ENCODE peak calls at places on chromosome 11, in seven cellular contexts. One of them, this sample, is unnamed.

GRCh38 chr11:93887111-93887510 is 36.7 kb upstream of the VSTM5 start:
- DNase-seq in dorsolateral prefrontal cortex: no peak
- DNase-seq in ascending aorta: no peak
- DNase-seq in HFFc6: no peak
- DNase-seq in lower leg skin: no peak
- DNase-seq in MM.1S: no peak
- DNase-seq in brain microvascular endothelial cell: no peak
- DNase-seq in this sample: no peak

GRCh38 chr11:77188912-77189491 is 61.0 kb downstream of the MYO7A start:
- DNase-seq in dorsolateral prefrontal cortex: no peak
- DNase-seq in brain microvascular endothelial cell: no peak
- DNase-seq in MM.1S: no peak
- DNase-seq in lower leg skin: no peak
- DNase-seq in HFFc6: no peak
- DNase-seq in ascending aorta: no peak
- DNase-seq in this sample: no peak

GRCh38 chr11:46826310-46827044 is 19.6 kb downstream of the CKAP5 start:
- DNase-seq in MM.1S: peak; percentile 48
- DNase-seq in brain microvascular endothelial cell: peak; percentile 68
- DNase-seq in lower leg skin: peak; percentile 96
- DNase-seq in HFFc6: peak; percentile 60
- DNase-seq in ascending aorta: peak; percentile 47
- DNase-seq in dorsolateral prefrontal cortex: peak; percentile 89
- DNase-seq in this sample: peak; percentile 84

GRCh38 chr11:3022300-3022967 is 30.3 kb upstream of the NAP1L4 start:
- DNase-seq in MM.1S: no peak
- DNase-seq in dorsolateral prefrontal cortex: no peak
- DNase-seq in lower leg skin: no peak
- DNase-seq in HFFc6: peak; percentile 58
- DNase-seq in ascending aorta: no peak
- DNase-seq in brain microvascular endothelial cell: peak; percentile 66
- DNase-seq in this sample: no peak

GRCh38 chr11:120179071-120179672 is 31.7 kb upstream of the OAF start:
- DNase-seq in HFFc6: no peak
- DNase-seq in brain microvascular endothelial cell: no peak
- DNase-seq in MM.1S: no peak
- DNase-seq in dorsolateral prefrontal cortex: no peak
- DNase-seq in ascending aorta: no peak
- DNase-seq in lower leg skin: peak; percentile 72
- DNase-seq in this sample: no peak

GRCh38 chr11:117095301-117096139 is 2.7 kb downstream of the SIK3 start:
- DNase-seq in brain microvascular endothelial cell: no peak
- DNase-seq in ascending aorta: no peak
- DNase-seq in lower leg skin: no peak
- DNase-seq in HFFc6: peak; percentile 87
- DNase-seq in MM.1S: no peak
- DNase-seq in dorsolateral prefrontal cortex: no peak
- DNase-seq in this sample: no peak

GRCh38 chr11:7019500-7020182 is 505 bp downstream of the ZNF214 start:
- DNase-seq in dorsolateral prefrontal cortex: peak; percentile 38
- DNase-seq in lower leg skin: no peak
- DNase-seq in MM.1S: no peak
- DNase-seq in HFFc6: no peak
- DNase-seq in brain microvascular endothelial cell: peak; percentile 5
- DNase-seq in ascending aorta: no peak
- DNase-seq in this sample: peak; percentile 10

GRCh38 chr11:4607111-4607510 is 920 bp downstream of the TRIM68 start:
- DNase-seq in lower leg skin: no peak
- DNase-seq in MM.1S: no peak
- DNase-seq in HFFc6: no peak
- DNase-seq in dorsolateral prefrontal cortex: no peak
- DNase-seq in ascending aorta: no peak
- DNase-seq in brain microvascular endothelial cell: no peak
- DNase-seq in this sample: no peak

GRCh38 chr11:47523491-47524199 is 29.3 kb downstream of the CELF1 start:
- DNase-seq in ascending aorta: no peak
- DNase-seq in HFFc6: peak; percentile 76
- DNase-seq in dorsolateral prefrontal cortex: no peak
- DNase-seq in MM.1S: peak; percentile 43
- DNase-seq in brain microvascular endothelial cell: peak; percentile 83
- DNase-seq in lower leg skin: no peak
- DNase-seq in this sample: peak; percentile 48

GRCh38 chr11:29518389-29519174 is 498.2 kb downstream of the KCNA4 start:
- DNase-seq in dorsolateral prefrontal cortex: no peak
- DNase-seq in HFFc6: no peak
- DNase-seq in MM.1S: peak; percentile 14
- DNase-seq in brain microvascular endothelial cell: no peak
- DNase-seq in lower leg skin: no peak
- DNase-seq in ascending aorta: no peak
- DNase-seq in this sample: no peak

GRCh38 chr11:104926771-104927470 is 28.7 kb upstream of the CASP12 start:
- DNase-seq in MM.1S: no peak
- DNase-seq in HFFc6: no peak
- DNase-seq in ascending aorta: no peak
- DNase-seq in lower leg skin: no peak
- DNase-seq in dorsolateral prefrontal cortex: no peak
- DNase-seq in brain microvascular endothelial cell: peak; percentile 4
- DNase-seq in this sample: no peak

GRCh38 chr11:75334976-75335375 is 16.5 kb downstream of the ARRB1 start:
- DNase-seq in brain microvascular endothelial cell: no peak
- DNase-seq in HFFc6: no peak
- DNase-seq in lower leg skin: no peak
- DNase-seq in MM.1S: no peak
- DNase-seq in dorsolateral prefrontal cortex: no peak
- DNase-seq in ascending aorta: no peak
- DNase-seq in this sample: no peak

GRCh38 chr11:3903207-3903896 is 47.9 kb downstream of the STIM1 start:
- DNase-seq in ascending aorta: no peak
- DNase-seq in MM.1S: no peak
- DNase-seq in dorsolateral prefrontal cortex: no peak
- DNase-seq in HFFc6: no peak
- DNase-seq in brain microvascular endothelial cell: no peak
- DNase-seq in lower leg skin: no peak
- DNase-seq in this sample: no peak

GRCh38 chr11:57347336-57347735 is 9.2 kb downstream of the P2RX3 start:
- DNase-seq in HFFc6: no peak
- DNase-seq in ascending aorta: no peak
- DNase-seq in brain microvascular endothelial cell: no peak
- DNase-seq in dorsolateral prefrontal cortex: no peak
- DNase-seq in MM.1S: no peak
- DNase-seq in lower leg skin: no peak
- DNase-seq in this sample: no peak
- TF ChIP-seq CTCF in HFFc6: no peak
- TF ChIP-seq CTCF in ascending aorta: no peak
- TF ChIP-seq CTCF in brain microvascular endothelial cell: no peak
- TF ChIP-seq CTCF in dorsolateral prefrontal cortex: no peak
- TF ChIP-seq CTCF in MM.1S: no peak
- TF ChIP-seq CTCF in lower leg skin: no peak
- TF ChIP-seq CTCF in this sample: no peak

GRCh38 chr11:111512296-111513239 is at the start of gene BTG4:
- DNase-seq in ascending aorta: no peak
- DNase-seq in brain microvascular endothelial cell: no peak
- DNase-seq in dorsolateral prefrontal cortex: no peak
- DNase-seq in HFFc6: no peak
- DNase-seq in MM.1S: peak; percentile 24
- DNase-seq in lower leg skin: no peak
- DNase-seq in this sample: peak; percentile 15
- TF ChIP-seq CTCF in ascending aorta: no peak
- TF ChIP-seq CTCF in brain microvascular endothelial cell: no peak
- TF ChIP-seq CTCF in dorsolateral prefrontal cortex: no peak
- TF ChIP-seq CTCF in HFFc6: peak; percentile 43
- TF ChIP-seq CTCF in MM.1S: peak; percentile 33
- TF ChIP-seq CTCF in lower leg skin: no peak
- TF ChIP-seq CTCF in this sample: no peak

DNA sequence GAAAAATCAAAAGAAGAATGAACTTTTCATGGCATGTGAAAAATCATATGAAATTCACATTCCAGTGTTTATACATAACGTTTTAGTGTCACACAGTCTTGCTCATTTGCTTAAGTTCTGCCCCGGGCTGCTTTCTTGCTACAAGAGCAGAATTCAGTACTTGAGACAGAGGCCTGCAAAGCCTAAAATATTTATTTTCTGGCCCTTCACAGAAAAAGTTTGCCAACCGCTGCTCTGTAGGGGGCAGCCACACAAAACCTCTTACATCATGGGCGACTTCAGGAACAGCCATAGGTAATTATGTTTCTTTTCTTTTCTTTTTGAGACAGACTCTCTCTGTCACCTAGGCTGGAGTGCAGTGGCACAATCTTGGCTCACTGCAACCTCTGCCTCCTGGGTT is 1.0 kb upstream of the ATG2A start:
- DNase-seq in dorsolateral prefrontal cortex: no peak
- DNase-seq in MM.1S: peak; percentile 50
- DNase-seq in HFFc6: peak; percentile 59
- DNase-seq in lower leg skin: no peak
- DNase-seq in brain microvascular endothelial cell: peak; percentile 43
- DNase-seq in ascending aorta: no peak
- DNase-seq in this sample: no peak
- TF ChIP-seq CTCF in dorsolateral prefrontal cortex: no peak
- TF ChIP-seq CTCF in MM.1S: peak; percentile 25
- TF ChIP-seq CTCF in HFFc6: peak; percentile 58
- TF ChIP-seq CTCF in lower leg skin: no peak
- TF ChIP-seq CTCF in brain microvascular endothelial cell: peak; percentile 55
- TF ChIP-seq CTCF in ascending aorta: no peak
- TF ChIP-seq CTCF in this sample: no peak

DNA sequence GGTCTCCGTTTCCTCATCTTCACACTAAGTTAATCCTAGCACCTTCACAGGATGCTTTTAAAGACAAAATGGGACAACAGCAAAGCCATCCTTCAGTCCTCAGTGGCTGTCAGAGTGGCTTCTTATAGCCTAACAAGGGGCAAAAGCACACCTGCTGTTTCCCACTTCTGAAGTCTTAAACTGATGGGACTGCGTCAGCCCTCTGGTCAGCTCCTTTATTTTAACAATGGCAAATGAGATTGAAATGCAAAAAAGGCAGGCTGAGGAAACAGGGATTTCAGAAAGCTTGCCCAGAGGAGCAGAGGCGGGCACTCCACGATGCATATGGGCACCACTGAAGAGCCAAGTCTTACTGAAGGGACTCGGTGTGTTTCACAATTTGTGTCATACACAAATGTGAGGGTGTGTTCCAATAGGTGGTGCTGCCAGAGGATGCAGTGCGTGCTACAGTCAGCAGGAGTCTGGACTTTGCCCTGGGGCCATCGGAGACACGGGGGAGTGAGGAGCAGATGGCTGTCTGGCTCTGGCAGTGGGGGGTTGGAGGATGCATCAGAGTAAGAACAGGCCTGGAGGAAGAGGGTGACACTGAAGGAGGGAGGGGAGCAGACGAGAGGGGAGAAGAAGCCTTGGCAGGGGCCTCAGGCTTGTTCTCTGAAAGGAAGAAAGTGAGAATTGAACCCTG is 47.3 kb downstream of the TENM4 start:
- DNase-seq in ascending aorta: no peak
- DNase-seq in HFFc6: peak; percentile 71
- DNase-seq in MM.1S: no peak
- DNase-seq in dorsolateral prefrontal cortex: no peak
- DNase-seq in brain microvascular endothelial cell: no peak
- DNase-seq in lower leg skin: no peak
- DNase-seq in this sample: no peak
- TF ChIP-seq CTCF in ascending aorta: no peak
- TF ChIP-seq CTCF in HFFc6: peak; percentile 36
- TF ChIP-seq CTCF in MM.1S: no peak
- TF ChIP-seq CTCF in dorsolateral prefrontal cortex: no peak
- TF ChIP-seq CTCF in brain microvascular endothelial cell: peak; percentile 30
- TF ChIP-seq CTCF in lower leg skin: no peak
- TF ChIP-seq CTCF in this sample: no peak

GRCh38 chr11:45233804-45234170 is 52.4 kb downstream of the SYT13 start:
- DNase-seq in brain microvascular endothelial cell: no peak
- DNase-seq in ascending aorta: no peak
- DNase-seq in dorsolateral prefrontal cortex: no peak
- DNase-seq in MM.1S: no peak
- DNase-seq in lower leg skin: no peak
- DNase-seq in HFFc6: no peak
- DNase-seq in this sample: no peak
- TF ChIP-seq CTCF in brain microvascular endothelial cell: no peak
- TF ChIP-seq CTCF in ascending aorta: no peak
- TF ChIP-seq CTCF in dorsolateral prefrontal cortex: no peak
- TF ChIP-seq CTCF in MM.1S: no peak
- TF ChIP-seq CTCF in lower leg skin: no peak
- TF ChIP-seq CTCF in HFFc6: no peak
- TF ChIP-seq CTCF in this sample: no peak

GRCh38 chr11:35151896-35152295 is 12.9 kb downstream of the CD44 start:
- DNase-seq in HFFc6: no peak
- DNase-seq in brain microvascular endothelial cell: no peak
- DNase-seq in dorsolateral prefrontal cortex: no peak
- DNase-seq in lower leg skin: no peak
- DNase-seq in MM.1S: no peak
- DNase-seq in ascending aorta: no peak
- DNase-seq in this sample: no peak
- TF ChIP-seq CTCF in HFFc6: no peak
- TF ChIP-seq CTCF in brain microvascular endothelial cell: no peak
- TF ChIP-seq CTCF in dorsolateral prefrontal cortex: no peak
- TF ChIP-seq CTCF in lower leg skin: no peak
- TF ChIP-seq CTCF in MM.1S: no peak
- TF ChIP-seq CTCF in ascending aorta: no peak
- TF ChIP-seq CTCF in this sample: no peak

This sample was measured in Calu3.